ENCODE peak calls at places on chromosomes 7 and 10, in four cellular contexts. T is neural progenitor cell, F is MM.1S, H is HCT116. G is an unnamed sample. For H3K4me1, the result is how much of the 10 kb centered on the place peaks cover.

GRCh38 chr7:49718755-49719154 is 54.7 kb upstream of the VWC2 start:
- DNase-seq in T (no peak), F (no peak), H (no peak), G (no peak)

GRCh38 chr10:124172241-124172661 is 78.9 kb upstream of the CHST15 start:
- DNase-seq in T (no peak), F (no peak), H (no peak), G (no peak)

GRCh38 chr10:127117125-127117524 is 79.3 kb downstream of the INSYN2A start:
- DNase-seq in T (peak), F (peak), H (no peak), G (peak)

GRCh38 chr10:79292789-79293746 is 54.2 kb upstream of the PPIF start:
- DNase-seq in T (peak), F (no peak), H (no peak), G (peak)

GRCh38 chr7:112283382-112283910 is 77.0 kb downstream of the ZNF277 start:
- DNase-seq in T (no peak), F (peak), H (no peak), G (no peak)

GRCh38 chr7:85840532-85840931 is 653.7 kb upstream of the SEMA3D start:
- DNase-seq in T (no peak), F (no peak), H (no peak), G (no peak)

GRCh38 chr7:30028749-30029635 is 780 bp downstream of the PLEKHA8 start:
- DNase-seq in T (peak), F (peak), H (peak), G (peak)

GRCh38 chr10:52232561-52233350 is 81.3 kb upstream of the DKK1 start:
- DNase-seq in T (no peak), F (no peak), H (no peak), G (peak)

GRCh38 chr10:97169911-97170693 is 15.7 kb downstream of the SLIT1 start:
- DNase-seq in T (no peak), F (no peak), H (no peak), G (no peak)

GRCh38 chr10:91077549-91078017 is 142.9 kb upstream of the PCGF5 start:
- DNase-seq in T (no peak), F (no peak), H (no peak), G (no peak)

GRCh38 chr7:155792999-155793560 is 19.2 kb downstream of the SHH start:
- DNase-seq in T (no peak), F (no peak), H (no peak), G (no peak)

GRCh38 chr7:85695041-85695990 is 508.5 kb upstream of the SEMA3D start:
- DNase-seq in T (no peak), F (no peak), H (no peak), G (peak)

GRCh38 chr10:48778193-48778857 is 93.7 kb downstream of the WDFY4 start:
- DNase-seq in T (no peak), F (no peak), H (no peak), G (no peak)

GRCh38 chr7:1969459-1970284 is 263.1 kb downstream of the MAD1L1 start:
- DNase-seq in T (no peak), F (no peak), H (no peak), G (no peak)

GRCh38 chr7:79063019-79063698 is 390.3 kb downstream of the MAGI2 start:
- DNase-seq in T (no peak), F (no peak), H (no peak), G (peak)

GRCh38 chr10:32501906-32502305 is 56.0 kb downstream of the CCDC7 start:
- DNase-seq in T (no peak), F (no peak), H (no peak), G (no peak)

GRCh38 chr7:31073486-31074383 is 21.6 kb downstream of the ADCYAP1R1 start:
- DNase-seq in T (no peak), F (no peak), H (no peak), G (peak)

GRCh38 chr10:78045237-78045636 is 11.6 kb downstream of the RPS24 start:
- DNase-seq in T (no peak), F (peak), H (no peak), G (no peak)

GRCh38 chr7:37730489-37730888 is 46.9 kb downstream of the GPR141 start:
- DNase-seq in T (no peak), F (no peak), H (no peak), G (no peak)

GRCh38 chr7:2629740-2630681 is 1.8 kb upstream of the TTYH3 start:
- DNase-seq in T (no peak), F (no peak), H (no peak), G (no peak)

GRCh38 chr10:113273877-113274829 is 278.7 kb upstream of the HABP2 start:
- DNase-seq in T (no peak), F (no peak), H (no peak), G (peak)

GRCh38 chr7:86750124-86750523 is 106.4 kb downstream of the GRM3 start:
- DNase-seq in T (no peak), F (no peak), H (no peak), G (no peak)

GRCh38 chr7:105013818-105014724 is at the start of gene KMT2E:
- DNase-seq in T (peak), F (peak), H (peak), G (peak)

GRCh38 chr7:154646126-154647013 is 356.6 kb downstream of the PAXIP1 start:
- DNase-seq in T (no peak), F (no peak), H (no peak), G (no peak)

GRCh38 chr10:86598151-86598550 is 56.2 kb upstream of the OPN4 start:
- DNase-seq in T (no peak), F (no peak), H (no peak), G (peak)

GRCh38 chr10:24374134-24374915 is 165.4 kb downstream of the KIAA1217 start:
- DNase-seq in T (no peak), F (no peak), H (no peak), G (peak)

GRCh38 chr10:24375510-24375909 is 166.6 kb downstream of the KIAA1217 start:
- DNase-seq in T (no peak), F (no peak), H (no peak), G (no peak)

GRCh38 chr10:24382045-24382444 is 173.1 kb downstream of the KIAA1217 start:
- DNase-seq in T (no peak), F (no peak), H (no peak), G (no peak)

GRCh38 chr10:24381235-24382010 is 172.5 kb downstream of the KIAA1217 start:
- DNase-seq in T (no peak), F (no peak), H (no peak), G (no peak)

GRCh38 chr10:24376731-24377130 is 167.8 kb downstream of the KIAA1217 start:
- DNase-seq in T (no peak), F (no peak), H (no peak), G (no peak)
- H3K4me1 ChIP-seq in T (under half), F (under half), H (under half), G (under half)

DNA sequence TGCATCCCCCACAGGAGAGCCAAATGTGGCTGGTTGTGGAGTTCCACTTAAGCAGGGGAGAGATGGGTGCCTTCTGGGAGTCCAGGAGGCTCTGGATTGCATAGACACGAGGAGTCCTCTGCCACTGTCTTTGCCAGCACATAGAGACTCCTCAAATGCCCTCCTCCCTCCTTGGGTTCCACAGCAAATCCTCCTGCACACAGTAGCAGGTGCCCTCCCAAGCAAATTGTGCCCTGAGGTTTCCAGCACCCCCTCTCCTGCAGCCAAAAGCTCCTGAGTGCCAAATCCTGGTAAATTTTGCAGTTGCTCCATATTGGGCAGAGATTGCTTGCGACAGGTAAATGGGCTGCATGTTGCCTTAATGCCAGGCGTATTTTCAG is 5.8 kb downstream of the EVX1 start:
- DNase-seq in T (no peak), F (no peak), H (no peak), G (no peak)
- TF ChIP-seq EZH2phosphoT487 in T (no peak), F (no peak), H (no peak), G (no peak)

GRCh38 chr7:127816354-127817190 is 164.6 kb downstream of the SND1 start:
- DNase-seq in T (no peak), F (no peak), H (no peak), G (no peak)
- H3K4me1 ChIP-seq in T (under half), F (under half), H (under half), G (under half)

DNA sequence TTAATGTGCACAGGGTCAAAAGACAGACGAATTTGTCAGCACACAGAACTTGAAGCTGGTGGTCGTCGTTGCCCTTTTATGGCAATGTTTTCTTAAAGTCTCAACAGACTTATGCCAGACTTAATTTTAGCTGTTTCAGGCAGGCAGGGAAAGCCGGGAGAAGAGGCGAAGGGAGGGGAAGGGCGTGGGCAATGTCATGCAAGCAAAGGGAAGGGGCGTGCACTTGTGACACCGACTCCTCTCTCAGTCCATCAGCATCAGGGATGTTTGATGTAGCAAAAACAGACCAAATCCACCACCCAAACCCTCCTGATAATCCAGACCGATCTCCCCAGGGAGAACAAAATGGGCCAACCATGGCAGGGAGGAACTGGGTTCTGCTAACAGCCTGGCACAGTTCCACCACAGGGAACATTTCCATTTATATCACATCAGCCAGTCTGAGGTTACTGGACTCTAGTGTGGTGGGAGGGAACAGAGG is 118.1 kb upstream of the RHEB start:
- DNase-seq in T (no peak), F (no peak), H (no peak), G (no peak)
- TF ChIP-seq EZH2phosphoT487 in T (no peak), F (no peak), H (no peak), G (no peak)

DNA sequence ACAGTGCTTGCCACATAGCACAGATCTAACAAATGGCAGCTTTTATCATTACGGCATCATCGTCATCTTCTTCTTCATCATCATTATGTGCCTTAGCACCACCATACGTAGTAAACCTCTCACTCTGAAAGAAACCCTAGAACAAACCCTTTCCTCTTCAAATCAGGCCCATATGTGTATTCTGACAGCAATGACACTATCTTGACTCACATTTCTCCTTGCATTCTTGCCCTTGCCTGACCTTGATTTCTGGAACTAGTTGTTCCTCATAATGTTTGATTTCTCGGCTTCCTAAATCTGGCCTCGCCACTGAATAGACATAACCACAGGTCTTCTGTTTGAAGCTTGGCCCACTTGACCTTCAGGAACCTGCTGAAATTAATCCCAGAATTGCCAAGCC is 115.3 kb downstream of the DGKI start:
- DNase-seq in T (no peak), F (no peak), H (no peak), G (peak)
- H3K4me1 ChIP-seq in T (under half), F (under half), H (under half), G (under half)

GRCh38 chr7:93055543-93056107 is 62.2 kb downstream of the SAMD9 start:
- DNase-seq in T (peak), F (peak), H (no peak), G (peak)
- TF ChIP-seq EZH2phosphoT487 in T (no peak), F (no peak), H (no peak), G (no peak)

GRCh38 chr10:131081786-131082185 is 229.7 kb downstream of the TCERG1L start:
- DNase-seq in T (no peak), F (no peak), H (no peak), G (no peak)
- H3K4me1 ChIP-seq in T (under half), F (under half), H (under half), G (under half)

GRCh38 chr10:130758529-130758928 is 553.0 kb downstream of the TCERG1L start:
- DNase-seq in T (no peak), F (no peak), H (no peak), G (no peak)
- TF ChIP-seq EZH2phosphoT487 in T (no peak), F (no peak), H (no peak), G (no peak)

DNA sequence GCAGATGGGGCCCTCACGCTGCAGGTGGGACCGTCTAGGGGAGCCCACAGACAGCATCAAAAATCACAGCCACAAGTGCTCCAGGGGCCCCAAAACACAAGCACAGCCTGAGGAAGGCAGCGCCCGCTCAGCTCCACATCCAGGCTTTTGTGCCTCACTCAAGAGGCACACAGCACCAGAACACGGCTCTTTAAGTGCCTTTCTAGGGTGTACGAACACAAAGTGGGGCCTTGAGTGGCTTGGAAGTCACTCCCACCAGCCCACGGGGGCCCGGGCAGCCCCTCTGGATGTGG is 65.2 kb downstream of the DIP2C start:
- DNase-seq in T (no peak), F (no peak), H (no peak), G (no peak)
- H3K4me1 ChIP-seq in T (under half), F (under half), H (under half), G (under half)

DNA sequence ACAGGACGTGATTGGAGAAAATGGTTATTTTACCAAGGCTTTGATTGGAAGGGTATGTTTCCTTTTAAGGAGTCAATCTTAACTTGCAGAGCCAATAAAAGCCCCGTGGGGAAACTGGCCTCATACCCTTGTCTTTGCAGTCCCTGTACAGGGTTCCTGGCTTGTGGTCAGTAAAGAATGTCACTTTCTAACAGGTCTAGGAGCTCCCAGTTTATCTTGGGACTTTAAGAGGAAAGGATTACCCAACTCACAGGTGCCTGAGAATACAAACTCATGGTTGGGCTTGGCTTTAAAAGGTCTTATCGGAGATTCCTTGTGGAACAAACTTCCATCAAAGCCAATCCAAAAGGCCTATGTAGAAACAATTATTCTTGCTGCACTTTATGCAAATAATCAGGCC is 221.8 kb downstream of the PHF14 start:
- DNase-seq in T (peak), F (no peak), H (no peak), G (no peak)
- TF ChIP-seq EZH2phosphoT487 in T (no peak), F (no peak), H (no peak), G (no peak)